ENCODE peak calls at places on chromosome 2, in five cellular contexts. D, E, C, N and Z are unnamed samples.

GRCh38 chr2:127637725-127638252 is 8.2 kb upstream of the GPR17 start:
- DNase-seq in D (no peak), E (no peak), C (no peak), N (no peak), Z (no peak)

GRCh38 chr2:10776231-10776977 is 36.2 kb downstream of the PDIA6 start:
- DNase-seq in D (peak; percentile 60), E (no peak), C (peak; percentile 45), N (no peak), Z (no peak)

GRCh38 chr2:69097148-69097610 is 84.2 kb downstream of the ANTXR1 start:
- DNase-seq in D (no peak), E (no peak), C (no peak), N (no peak), Z (no peak)

GRCh38 chr2:73489053-73489452 is 103.4 kb downstream of the ALMS1 start:
- DNase-seq in D (no peak), E (peak; percentile 15), C (no peak), N (no peak), Z (no peak)

GRCh38 chr2:27572998-27573429 is 9.8 kb upstream of the ZNF512 start:
- DNase-seq in D (no peak), E (no peak), C (no peak), N (no peak), Z (no peak)

GRCh38 chr2:69253033-69253535 is 133.9 kb downstream of the GFPT1 start:
- DNase-seq in D (no peak), E (no peak), C (no peak), N (no peak), Z (no peak)

GRCh38 chr2:73333564-73333963 is 40.2 kb upstream of the EGR4 start:
- DNase-seq in D (no peak), E (no peak), C (no peak), N (no peak), Z (no peak)

GRCh38 chr2:149814049-149814448 is 226.5 kb upstream of the MMADHC start:
- DNase-seq in D (no peak), E (no peak), C (no peak), N (no peak), Z (no peak)

GRCh38 chr2:216495656-216496055 is 3.0 kb upstream of the RPL37A start:
- DNase-seq in D (no peak), E (no peak), C (no peak), N (no peak), Z (no peak)

GRCh38 chr2:62306751-62307468 is 111.0 kb downstream of the B3GNT2 start:
- DNase-seq in D (no peak), E (peak; percentile 94), C (no peak), N (peak; percentile 31), Z (peak; percentile 17)
- H3K27ac ChIP-seq in D (no peak overlapping the region), E (peak overlapping the region; percentile 85), C (peak overlapping the region; percentile 65), N (peak overlapping the region; percentile 30), Z (peak overlapping the region; percentile 2)

DNA sequence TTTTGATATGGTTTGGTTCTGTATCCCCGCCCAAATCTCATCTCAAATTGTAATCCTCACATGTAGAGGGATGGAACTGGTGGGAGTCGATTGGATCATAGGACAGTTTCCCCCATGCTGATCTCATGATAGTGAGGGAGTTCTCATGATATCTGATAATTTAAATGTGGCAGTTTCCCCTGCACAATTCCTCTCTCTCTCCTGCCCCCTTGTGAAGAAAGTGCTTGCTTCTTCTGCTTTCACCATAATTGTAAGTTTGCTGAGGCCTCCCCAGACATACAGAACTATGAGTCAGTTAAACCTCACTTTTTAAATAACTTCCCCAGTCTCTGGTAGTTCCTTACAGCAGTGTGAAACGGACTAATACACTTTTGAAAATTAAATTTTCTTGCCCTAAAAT is 12.3 kb upstream of the KCNJ3 start:
- DNase-seq in D (no peak), E (no peak), C (no peak), N (no peak), Z (no peak)
- H3K27ac ChIP-seq in D (no peak overlapping the region), E (no peak overlapping the region), C (no peak overlapping the region), N (no peak overlapping the region), Z (no peak overlapping the region)

GRCh38 chr2:11867926-11868325 is 121.5 kb downstream of the LPIN1 start:
- DNase-seq in D (no peak), E (no peak), C (no peak), N (no peak), Z (no peak)
- H3K27ac ChIP-seq in D (no peak overlapping the region), E (no peak overlapping the region), C (no peak overlapping the region), N (no peak overlapping the region), Z (no peak overlapping the region)

GRCh38 chr2:235623052-235623451 is 129.2 kb downstream of the AGAP1 start:
- DNase-seq in D (no peak), E (no peak), C (no peak), N (no peak), Z (no peak)
- H3K27ac ChIP-seq in D (no peak overlapping the region), E (no peak overlapping the region), C (no peak overlapping the region), N (no peak overlapping the region), Z (no peak overlapping the region)

GRCh38 chr2:238230699-238231098 is 9.1 kb downstream of the HES6 start:
- DNase-seq in D (no peak), E (no peak), C (no peak), N (no peak), Z (no peak)
- H3K27ac ChIP-seq in D (no peak overlapping the region), E (no peak overlapping the region), C (no peak overlapping the region), N (no peak overlapping the region), Z (no peak overlapping the region)

GRCh38 chr2:234996041-234996440 is 44.2 kb downstream of the SH3BP4 start:
- DNase-seq in D (no peak), E (no peak), C (no peak), N (no peak), Z (no peak)
- H3K27ac ChIP-seq in D (no peak overlapping the region), E (no peak overlapping the region), C (no peak overlapping the region), N (no peak overlapping the region), Z (no peak overlapping the region)

DNA sequence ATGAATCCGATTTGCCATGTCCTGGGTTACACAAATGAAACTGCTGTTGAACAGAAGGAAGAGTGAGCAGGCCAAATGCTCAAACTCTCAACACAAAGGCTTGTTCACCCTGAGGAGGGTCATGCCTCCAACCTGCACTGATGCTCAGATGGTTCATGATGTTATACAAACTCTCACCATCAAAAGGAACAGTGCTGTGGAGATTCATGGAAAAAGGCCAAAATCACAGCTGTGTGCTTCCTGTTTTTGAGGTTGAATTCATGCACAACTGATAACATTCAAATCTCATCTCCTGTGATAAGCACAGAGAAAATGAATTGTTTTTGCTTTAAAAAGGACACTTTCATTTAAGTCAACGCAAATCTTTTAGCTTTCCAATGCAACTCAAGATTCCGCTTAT is 22.1 kb upstream of the TTN start:
- DNase-seq in D (no peak), E (no peak), C (no peak), N (no peak), Z (no peak)
- H3K27ac ChIP-seq in D (no peak overlapping the region), E (no peak overlapping the region), C (no peak overlapping the region), N (no peak overlapping the region), Z (no peak overlapping the region)